ENCODE peak calls at places on chromosome X, in four cellular contexts. Y, G, P and Q are unnamed samples.
A peak's percentile ranks its signal among the peaks of the same experiment; 100 is the strongest.

GRCh38 chrX:107730298-107730655 is 45.3 kb downstream of the TSC22D3 start:
- DNase-seq in Y (no peak), P (no peak), G (no peak), Q (no peak)

GRCh38 chrX:3191821-3192220 is 150.6 kb downstream of the ARSF start:
- DNase-seq in G (no peak), P (no peak), Y (no peak), Q (no peak)

GRCh38 chrX:7083468-7084396 is 63.8 kb upstream of the STS start:
- DNase-seq in G (no peak), P (no peak), Y (no peak), Q (no peak)

GRCh38 chrX:49309401-49309981 is 6.0 kb downstream of the GAGE10 start:
- DNase-seq in P (no peak), Y (peak; percentile 63), G (no peak), Q (no peak)

GRCh38 chrX:113741744-113742143 is 842.1 kb upstream of the HTR2C start:
- DNase-seq in Y (peak; percentile 59), P (no peak), G (no peak), Q (no peak)

GRCh38 chrX:103423955-103424640 is 47.8 kb downstream of the BEX3 start:
- DNase-seq in Y (peak; percentile 88), G (no peak), P (no peak), Q (no peak)

GRCh38 chrX:42524374-42524773 is 253.6 kb downstream of the PPP1R2C start:
- DNase-seq in G (no peak), Y (no peak), P (no peak), Q (no peak)

GRCh38 chrX:40012039-40012799 is 85.5 kb downstream of the BCOR start:
- DNase-seq in G (peak; percentile 69), P (no peak), Y (peak; percentile 76), Q (peak; percentile 85)

GRCh38 chrX:103517246-103517645 is 2.0 kb downstream of the RAB40A start:
- DNase-seq in P (no peak), Y (no peak), G (no peak), Q (no peak)

GRCh38 chrX:69321006-69321655 is 155.9 kb upstream of the PJA1 start:
- DNase-seq in P (no peak), Y (no peak), G (no peak), Q (no peak)

GRCh38 chrX:2654436-2655340 is 36.4 kb upstream of the CD99 start:
- DNase-seq in G (no peak), P (no peak), Y (peak; percentile 69), Q (no peak)

GRCh38 chrX:118603981-118604380 is 108.4 kb downstream of the DOCK11 start:
- DNase-seq in Y (peak; percentile 79), G (no peak), P (no peak), Q (no peak)

GRCh38 chrX:75155830-75156525 is at the start of gene ABCB7:
- DNase-seq in Y (peak; percentile 82), G (peak; percentile 73), P (no peak), Q (peak; percentile 51)

DNA sequence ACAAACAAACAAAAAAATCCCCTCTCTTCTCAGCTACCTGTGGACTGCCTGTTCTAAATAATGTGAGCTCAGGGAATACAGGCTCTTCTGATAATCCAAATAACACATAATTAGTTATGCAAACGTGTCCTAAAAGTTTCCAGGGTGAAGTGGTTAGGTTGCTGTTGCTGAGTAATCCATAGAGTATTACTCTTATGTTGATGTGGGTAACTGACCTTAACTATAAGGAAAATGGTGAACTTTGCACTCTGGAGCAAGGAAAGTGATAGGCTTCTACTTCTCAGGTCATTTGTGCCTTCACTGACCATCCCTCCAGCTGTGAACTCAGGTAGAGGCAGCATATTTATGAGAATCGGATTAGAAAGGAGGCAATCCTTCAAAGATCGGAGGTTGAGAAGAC is 19.9 kb downstream of the MSN start:
- DNase-seq in G (no peak), Y (no peak), P (no peak), Q (no peak)
- H3K4me1 ChIP-seq in G (no peaks in the 10 kb centered on the region), Y (no peaks in the 10 kb centered on the region), P (peaks cover 53% of the 10 kb centered on the region), Q (peaks cover 87% of the 10 kb centered on the region)

GRCh38 chrX:17017134-17017533 is 70.7 kb downstream of the REPS2 start:
- DNase-seq in Y (no peak), P (no peak), G (no peak), Q (no peak)

GRCh38 chrX:17009856-17010650 is 63.6 kb downstream of the REPS2 start:
- DNase-seq in P (no peak), Y (no peak), G (no peak), Q (no peak)

DNA sequence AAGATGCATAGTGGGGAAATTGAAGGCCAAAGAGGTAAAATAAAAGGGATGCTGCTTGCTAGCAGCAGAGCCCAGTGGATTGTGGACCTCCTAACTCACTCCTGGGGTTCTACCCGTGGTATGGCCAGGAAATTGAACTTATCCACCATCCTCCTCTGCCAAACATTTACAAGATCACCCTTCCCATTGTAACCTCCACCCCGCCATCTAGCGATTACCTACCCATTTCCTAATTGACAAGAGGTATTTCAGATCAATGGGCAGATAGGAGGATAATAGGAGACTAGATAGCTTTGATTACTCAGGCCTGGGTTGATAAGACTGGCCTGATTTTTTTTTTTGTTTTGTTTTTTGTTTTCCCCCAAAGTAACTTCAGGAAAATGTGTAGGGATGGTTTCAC is 67.8 kb downstream of the REPS2 start:
- DNase-seq in P (no peak), Y (peak; percentile 63), G (no peak), Q (no peak)
- H3K4me1 ChIP-seq in P (no peaks in the 10 kb centered on the region), Y (peaks cover 3% of the 10 kb centered on the region), G (peaks cover 5% of the 10 kb centered on the region), Q (no peaks in the 10 kb centered on the region)

GRCh38 chrX:136210806-136211205 is 40.4 kb downstream of the MAP7D3 start:
- DNase-seq in P (no peak), G (no peak), Y (no peak), Q (no peak)

GRCh38 chrX:136209751-136210150 is 41.4 kb downstream of the MAP7D3 start:
- DNase-seq in G (no peak), Y (no peak), P (no peak), Q (no peak)

GRCh38 chrX:136210243-136210642 is 41.0 kb downstream of the MAP7D3 start:
- DNase-seq in Y (no peak), G (no peak), P (no peak), Q (no peak)

GRCh38 chrX:136207546-136207945 is 43.7 kb downstream of the MAP7D3 start:
- DNase-seq in Y (no peak), P (no peak), G (no peak), Q (no peak)

GRCh38 chrX:136209016-136209738 is 42.0 kb downstream of the MAP7D3 start:
- DNase-seq in G (no peak), Y (peak; percentile 76), P (no peak), Q (no peak)
- H3K4me1 ChIP-seq in G (no peaks in the 10 kb centered on the region), Y (no peaks in the 10 kb centered on the region), P (peaks cover 8% of the 10 kb centered on the region), Q (no peaks in the 10 kb centered on the region)

GRCh38 chrX:154328646-154329045 is 33.1 kb downstream of the TKTL1 start:
- DNase-seq in Y (no peak), G (no peak), P (no peak), Q (no peak)
- H3K4me1 ChIP-seq in Y (no peaks in the 10 kb centered on the region), G (no peaks in the 10 kb centered on the region), P (peaks cover 4% of the 10 kb centered on the region), Q (peaks cover 15% of the 10 kb centered on the region)

GRCh38 chrX:47687249-47687648 is 28.3 kb upstream of the UXT start:
- DNase-seq in G (no peak), Y (no peak), P (no peak), Q (no peak)
- H3K4me1 ChIP-seq in G (no peaks in the 10 kb centered on the region), Y (no peaks in the 10 kb centered on the region), P (no peaks in the 10 kb centered on the region), Q (no peaks in the 10 kb centered on the region)

DNA sequence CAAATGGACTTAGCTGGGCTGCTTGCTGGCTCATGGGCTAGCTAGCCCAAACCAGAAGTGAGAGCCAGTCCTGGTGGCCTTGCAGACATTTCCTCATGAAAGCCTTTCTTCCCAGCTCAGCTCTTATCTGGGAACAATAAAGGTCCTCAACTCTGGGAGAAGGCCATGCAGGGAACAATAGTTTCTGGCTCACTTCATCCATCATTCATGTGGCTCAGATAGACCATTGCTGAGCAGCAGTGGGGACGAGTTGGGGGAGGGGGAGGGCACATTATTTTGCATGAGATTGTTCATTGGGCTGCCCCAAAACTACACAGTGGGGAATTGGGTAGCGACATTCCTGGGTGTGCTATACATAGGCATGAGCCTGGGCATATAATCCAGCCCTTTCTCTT is 47.6 kb downstream of the NHSL2 start:
- DNase-seq in G (no peak), P (no peak), Y (no peak), Q (no peak)
- H3K4me1 ChIP-seq in G (no peaks in the 10 kb centered on the region), P (no peaks in the 10 kb centered on the region), Y (peaks cover 3% of the 10 kb centered on the region), Q (no peaks in the 10 kb centered on the region)

GRCh38 chrX:41338422-41338821 is 4.5 kb downstream of the DDX3X start:
- DNase-seq in G (no peak), Y (no peak), P (no peak), Q (no peak)
- H3K4me1 ChIP-seq in G (peaks cover 32% of the 10 kb centered on the region), Y (no peaks in the 10 kb centered on the region), P (peaks cover 14% of the 10 kb centered on the region), Q (peaks cover 18% of the 10 kb centered on the region)

GRCh38 chrX:130083656-130084382 is 26.5 kb downstream of the ELF4 start:
- DNase-seq in Y (no peak), G (no peak), P (no peak), Q (peak; percentile 54)
- H3K4me1 ChIP-seq in Y (no peaks in the 10 kb centered on the region), G (no peaks in the 10 kb centered on the region), P (peaks cover 4% of the 10 kb centered on the region), Q (peaks cover 40% of the 10 kb centered on the region)

GRCh38 chrX:63675716-63676115 is 109.3 kb downstream of the ARHGEF9 start:
- DNase-seq in P (no peak), Y (no peak), G (no peak), Q (no peak)
- H3K4me1 ChIP-seq in P (no peaks in the 10 kb centered on the region), Y (no peaks in the 10 kb centered on the region), G (no peaks in the 10 kb centered on the region), Q (no peaks in the 10 kb centered on the region)

GRCh38 chrX:115589419-115589818 is 28.4 kb downstream of the PLS3 start:
- DNase-seq in Y (no peak), G (no peak), P (no peak), Q (no peak)

GRCh38 chrX:115595049-115595448 is 34.1 kb downstream of the PLS3 start:
- DNase-seq in Y (no peak), G (no peak), P (no peak), Q (no peak)

GRCh38 chrX:115591420-115591819 is 30.4 kb downstream of the PLS3 start:
- DNase-seq in Y (no peak), P (no peak), G (no peak), Q (no peak)

GRCh38 chrX:115592997-115593734 is 32.2 kb downstream of the PLS3 start:
- DNase-seq in Y (no peak), G (no peak), P (no peak), Q (no peak)

GRCh38 chrX:115591856-115592842 is 31.2 kb downstream of the PLS3 start:
- DNase-seq in Y (peak; percentile 45), P (no peak), G (no peak), Q (no peak)
- H3K4me1 ChIP-seq in Y (no peaks in the 10 kb centered on the region), P (no peaks in the 10 kb centered on the region), G (peaks cover 9% of the 10 kb centered on the region), Q (no peaks in the 10 kb centered on the region)